ENCODE peak calls at places on chromosomes 3 and 15, in eight cellular contexts. One of them, this sample, is unnamed.

GRCh38 chr3:122563717-122564025 is 429 bp downstream of the PARP9 start:
- DNase-seq in IMR-90: no peak
- DNase-seq in A549: no peak
- DNase-seq in WTC11: no peak
- DNase-seq in HepG2: no peak
- DNase-seq in K562: no peak
- DNase-seq in H1: no peak
- DNase-seq in GM12878: no peak
- DNase-seq in this sample: peak

GRCh38 chr3:158509891-158510290 is 61.1 kb upstream of the MLF1 start:
- DNase-seq in K562: no peak
- DNase-seq in H1: no peak
- DNase-seq in A549: no peak
- DNase-seq in HepG2: no peak
- DNase-seq in GM12878: no peak
- DNase-seq in WTC11: no peak
- DNase-seq in IMR-90: no peak
- DNase-seq in this sample: no peak

GRCh38 chr3:73086071-73086494 is 24.6 kb downstream of the EBLN2 start:
- DNase-seq in IMR-90: peak
- DNase-seq in HepG2: peak
- DNase-seq in K562: peak
- DNase-seq in H1: peak
- DNase-seq in WTC11: peak
- DNase-seq in GM12878: no peak
- DNase-seq in A549: peak
- DNase-seq in this sample: peak

GRCh38 chr3:14345496-14346150 is 56.8 kb upstream of the SLC6A6 start:
- DNase-seq in K562: no peak
- DNase-seq in A549: no peak
- DNase-seq in WTC11: no peak
- DNase-seq in GM12878: no peak
- DNase-seq in IMR-90: peak
- DNase-seq in H1: no peak
- DNase-seq in HepG2: no peak
- DNase-seq in this sample: no peak

GRCh38 chr3:9028134-9028533 is 64.9 kb upstream of the RAD18 start:
- DNase-seq in IMR-90: peak
- DNase-seq in A549: no peak
- DNase-seq in WTC11: no peak
- DNase-seq in HepG2: no peak
- DNase-seq in GM12878: no peak
- DNase-seq in K562: no peak
- DNase-seq in H1: no peak
- DNase-seq in this sample: peak

GRCh38 chr15:101135532-101136166 is 116.2 kb downstream of the CHSY1 start:
- DNase-seq in HepG2: no peak
- DNase-seq in K562: no peak
- DNase-seq in H1: no peak
- DNase-seq in A549: no peak
- DNase-seq in WTC11: no peak
- DNase-seq in IMR-90: no peak
- DNase-seq in GM12878: peak
- DNase-seq in this sample: no peak

GRCh38 chr3:11091088-11091590 is 63.2 kb upstream of the HRH1 start:
- DNase-seq in HepG2: no peak
- DNase-seq in GM12878: no peak
- DNase-seq in H1: no peak
- DNase-seq in K562: no peak
- DNase-seq in IMR-90: peak
- DNase-seq in A549: no peak
- DNase-seq in WTC11: no peak
- DNase-seq in this sample: no peak

GRCh38 chr3:25940935-25941334 is 151.0 kb downstream of the OXSM start:
- DNase-seq in IMR-90: no peak
- DNase-seq in GM12878: no peak
- DNase-seq in K562: no peak
- DNase-seq in WTC11: no peak
- DNase-seq in A549: no peak
- DNase-seq in HepG2: no peak
- DNase-seq in H1: no peak
- DNase-seq in this sample: no peak

GRCh38 chr3:179446501-179446900 is 4.8 kb downstream of the GNB4 start:
- DNase-seq in HepG2: peak
- DNase-seq in GM12878: no peak
- DNase-seq in H1: no peak
- DNase-seq in K562: no peak
- DNase-seq in IMR-90: peak
- DNase-seq in A549: no peak
- DNase-seq in WTC11: no peak
- DNase-seq in this sample: no peak

GRCh38 chr3:15439476-15439875 is 12.1 kb downstream of the EAF1 start:
- DNase-seq in IMR-90: peak
- DNase-seq in A549: no peak
- DNase-seq in WTC11: no peak
- DNase-seq in GM12878: no peak
- DNase-seq in HepG2: no peak
- DNase-seq in H1: no peak
- DNase-seq in K562: no peak
- DNase-seq in this sample: no peak

GRCh38 chr3:60772584-60772983 is 478.7 kb downstream of the FHIT start:
- DNase-seq in IMR-90: no peak
- DNase-seq in A549: no peak
- DNase-seq in H1: no peak
- DNase-seq in GM12878: no peak
- DNase-seq in K562: no peak
- DNase-seq in HepG2: no peak
- DNase-seq in WTC11: no peak
- DNase-seq in this sample: no peak

GRCh38 chr3:171615281-171615680 is 155.1 kb upstream of the TNIK start:
- DNase-seq in GM12878: no peak
- DNase-seq in WTC11: no peak
- DNase-seq in K562: no peak
- DNase-seq in HepG2: no peak
- DNase-seq in H1: no peak
- DNase-seq in IMR-90: no peak
- DNase-seq in A549: no peak
- DNase-seq in this sample: no peak

GRCh38 chr3:120773932-120774331 is 31.4 kb downstream of the GTF2E1 start:
- DNase-seq in H1: no peak
- DNase-seq in IMR-90: peak
- DNase-seq in HepG2: no peak
- DNase-seq in K562: peak
- DNase-seq in WTC11: no peak
- DNase-seq in GM12878: no peak
- DNase-seq in A549: no peak
- DNase-seq in this sample: no peak

GRCh38 chr3:32868719-32869512 is 51.1 kb downstream of the TRIM71 start:
- DNase-seq in HepG2: no peak
- DNase-seq in GM12878: no peak
- DNase-seq in H1: no peak
- DNase-seq in K562: no peak
- DNase-seq in A549: no peak
- DNase-seq in IMR-90: no peak
- DNase-seq in WTC11: no peak
- DNase-seq in this sample: no peak

GRCh38 chr3:134250717-134251220 is at the start of gene RYK:
- DNase-seq in HepG2: peak
- DNase-seq in WTC11: peak
- DNase-seq in IMR-90: peak
- DNase-seq in H1: peak
- DNase-seq in A549: peak
- DNase-seq in GM12878: no peak
- DNase-seq in K562: peak
- DNase-seq in this sample: peak

GRCh38 chr3:144129536-144130214 is 158.1 kb downstream of the DIPK2A start:
- DNase-seq in IMR-90: no peak
- DNase-seq in H1: no peak
- DNase-seq in WTC11: no peak
- DNase-seq in K562: no peak
- DNase-seq in A549: no peak
- DNase-seq in GM12878: no peak
- DNase-seq in HepG2: no peak
- DNase-seq in this sample: no peak

GRCh38 chr15:80401471-80401870 is 2.7 kb upstream of the ARNT2 start:
- DNase-seq in A549: no peak
- DNase-seq in K562: no peak
- DNase-seq in HepG2: no peak
- DNase-seq in IMR-90: no peak
- DNase-seq in H1: no peak
- DNase-seq in GM12878: no peak
- DNase-seq in WTC11: no peak
- DNase-seq in this sample: no peak

GRCh38 chr15:25846377-25846776 is 16.8 kb downstream of the ATP10A start:
- DNase-seq in HepG2: no peak
- DNase-seq in A549: no peak
- DNase-seq in K562: no peak
- DNase-seq in WTC11: no peak
- DNase-seq in H1: no peak
- DNase-seq in IMR-90: no peak
- DNase-seq in GM12878: no peak
- DNase-seq in this sample: no peak

GRCh38 chr3:160929595-160929994 is 173.6 kb downstream of the PPM1L start:
- DNase-seq in K562: no peak
- DNase-seq in IMR-90: no peak
- DNase-seq in A549: no peak
- DNase-seq in WTC11: no peak
- DNase-seq in HepG2: no peak
- DNase-seq in GM12878: no peak
- DNase-seq in H1: no peak
- DNase-seq in this sample: peak

GRCh38 chr3:356947-357346 is 160.4 kb downstream of the CHL1 start:
- DNase-seq in WTC11: no peak
- DNase-seq in GM12878: no peak
- DNase-seq in IMR-90: no peak
- DNase-seq in HepG2: no peak
- DNase-seq in K562: no peak
- DNase-seq in A549: no peak
- DNase-seq in H1: no peak
- DNase-seq in this sample: no peak

DNA sequence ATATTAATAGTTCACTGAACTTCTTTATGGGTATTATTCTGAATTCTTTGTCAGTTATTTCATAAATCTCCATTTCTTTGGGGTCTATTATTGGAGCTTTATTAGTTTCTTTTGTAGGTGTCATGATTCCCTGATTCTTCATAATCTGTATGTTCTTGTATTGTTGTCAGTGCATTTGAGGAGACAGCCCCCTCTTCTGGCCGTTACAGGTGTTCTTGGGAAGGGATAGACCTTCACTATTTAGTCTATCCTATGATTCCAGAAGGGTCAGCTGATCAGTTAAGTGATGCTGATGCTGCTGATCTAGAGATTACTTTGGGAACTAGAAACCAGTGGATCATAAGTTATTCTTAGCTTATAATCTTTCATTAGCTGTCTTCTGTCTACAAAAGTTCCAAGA is 34.9 kb downstream of the TMEM39A start:
- DNase-seq in WTC11: peak
- DNase-seq in K562: peak
- DNase-seq in GM12878: no peak
- DNase-seq in HepG2: peak
- DNase-seq in A549: no peak
- DNase-seq in IMR-90: no peak
- DNase-seq in H1: no peak
- DNase-seq in this sample: no peak
- TF ChIP-seq USF2 in WTC11: peak
- TF ChIP-seq USF2 in K562: no peak
- TF ChIP-seq USF2 in GM12878: no peak
- TF ChIP-seq USF2 in HepG2: no peak
- TF ChIP-seq USF2 in A549: no peak
- TF ChIP-seq USF2 in IMR-90: no peak
- TF ChIP-seq USF2 in H1: no peak
- TF ChIP-seq USF2 in this sample: no peak

DNA sequence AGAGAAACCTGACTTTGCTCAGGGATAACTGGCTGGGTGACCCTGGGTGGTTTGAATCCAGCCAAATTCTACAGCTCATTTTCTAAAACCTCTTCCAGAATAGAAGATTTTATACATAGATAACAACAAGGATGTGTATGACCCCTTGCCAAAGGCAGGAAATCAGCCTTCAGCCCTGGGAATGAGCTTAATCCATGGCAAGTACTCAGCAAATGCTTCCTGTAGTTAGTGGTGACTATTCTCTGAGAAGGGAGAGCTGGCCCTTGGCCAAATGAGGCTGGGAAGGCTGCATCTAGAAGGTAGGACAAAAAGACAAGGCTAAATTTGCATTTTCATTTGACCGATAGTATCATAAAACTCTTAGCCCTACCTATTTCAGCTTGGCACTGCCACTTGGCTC is 4.6 kb upstream of the HACD3 start:
- DNase-seq in HepG2: no peak
- DNase-seq in H1: no peak
- DNase-seq in IMR-90: no peak
- DNase-seq in K562: no peak
- DNase-seq in GM12878: no peak
- DNase-seq in A549: no peak
- DNase-seq in WTC11: no peak
- DNase-seq in this sample: peak
- TF ChIP-seq USF2 in HepG2: no peak
- TF ChIP-seq USF2 in H1: no peak
- TF ChIP-seq USF2 in IMR-90: no peak
- TF ChIP-seq USF2 in K562: no peak
- TF ChIP-seq USF2 in GM12878: no peak
- TF ChIP-seq USF2 in A549: no peak
- TF ChIP-seq USF2 in WTC11: no peak
- TF ChIP-seq USF2 in this sample: no peak

DNA sequence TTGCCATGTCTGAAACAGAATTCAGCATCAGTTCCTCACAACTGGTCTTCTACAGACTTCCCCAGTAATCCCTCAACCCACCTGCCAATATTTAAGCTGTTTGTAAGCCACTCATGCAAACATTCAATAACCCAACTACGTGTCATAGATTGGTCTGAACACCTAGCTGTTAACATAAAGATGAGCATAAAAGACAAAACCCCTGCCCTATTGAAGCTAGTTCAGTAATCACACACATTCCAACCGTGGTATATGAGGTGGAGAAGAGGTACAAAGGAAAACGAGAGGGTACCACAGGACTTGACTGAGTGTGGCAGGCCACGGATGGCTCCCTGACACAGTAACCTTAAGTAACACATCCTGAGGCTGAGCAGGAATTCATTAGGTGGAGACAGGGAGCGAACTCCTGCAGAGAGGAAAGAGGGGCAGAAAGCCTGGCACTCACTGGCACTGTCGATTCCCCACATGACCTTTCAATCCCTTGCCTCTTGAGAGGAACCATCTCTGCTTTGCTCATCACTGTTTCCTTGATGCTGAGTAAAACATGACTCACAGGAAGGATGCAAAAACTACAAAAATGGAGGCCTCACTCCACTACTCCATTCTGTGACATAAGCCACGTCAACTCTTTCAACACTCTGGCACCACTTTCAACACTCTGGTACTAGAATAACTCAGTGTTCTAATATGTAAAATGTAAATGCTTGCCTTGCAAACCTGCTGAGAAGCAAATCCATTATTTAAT is 31.3 kb downstream of the RPN1 start:
- DNase-seq in IMR-90: peak
- DNase-seq in K562: no peak
- DNase-seq in H1: no peak
- DNase-seq in A549: no peak
- DNase-seq in HepG2: no peak
- DNase-seq in GM12878: no peak
- DNase-seq in WTC11: no peak
- DNase-seq in this sample: no peak
- TF ChIP-seq USF2 in IMR-90: peak
- TF ChIP-seq USF2 in K562: no peak
- TF ChIP-seq USF2 in H1: no peak
- TF ChIP-seq USF2 in A549: no peak
- TF ChIP-seq USF2 in HepG2: no peak
- TF ChIP-seq USF2 in GM12878: no peak
- TF ChIP-seq USF2 in WTC11: no peak
- TF ChIP-seq USF2 in this sample: no peak

GRCh38 chr3:21506061-21506460 is 244.9 kb downstream of the ZNF385D start:
- DNase-seq in H1: no peak
- DNase-seq in A549: no peak
- DNase-seq in IMR-90: no peak
- DNase-seq in HepG2: no peak
- DNase-seq in WTC11: no peak
- DNase-seq in K562: no peak
- DNase-seq in GM12878: no peak
- DNase-seq in this sample: no peak
- TF ChIP-seq USF2 in H1: no peak
- TF ChIP-seq USF2 in A549: no peak
- TF ChIP-seq USF2 in IMR-90: no peak
- TF ChIP-seq USF2 in HepG2: no peak
- TF ChIP-seq USF2 in WTC11: no peak
- TF ChIP-seq USF2 in K562: no peak
- TF ChIP-seq USF2 in GM12878: no peak
- TF ChIP-seq USF2 in this sample: no peak

This sample was measured in SK-N-SH.